ENCODE peak calls at places on chromosome 3, in nine cellular contexts. N is fibroblast of lung, G is upper lobe of left lung, P is mesenchymal stem cell, L is gastrocnemius medialis, K is upper lobe of right lung, V is mesendoderm, Q is breast epithelium, A is HCT116. Y is an unnamed sample.
A peak's percentile ranks its signal among the peaks of the same experiment; 100 is the strongest.

GRCh38 chr3:127741246-127741645 is 68.5 kb downstream of the ABTB1 start:
- DNase-seq in N (no peak), K (no peak), G (no peak), V (no peak), P (no peak), L (no peak), A (no peak), Q (no peak), Y (no peak)

GRCh38 chr3:64291956-64292355 is 66.7 kb upstream of the PRICKLE2 start:
- DNase-seq in V (no peak), G (no peak), L (peak; percentile 25), N (peak; percentile 76), K (no peak), A (no peak), Q (no peak), P (peak; percentile 76), Y (no peak)

GRCh38 chr3:50246517-50246954 is 10.5 kb downstream of the GNAI2 start:
- DNase-seq in N (peak; percentile 97), V (peak; percentile 95), P (peak; percentile 92), K (peak; percentile 74), Q (no peak), A (peak; percentile 81), G (peak; percentile 60), L (no peak), Y (peak; percentile 71)

GRCh38 chr3:29275309-29275708 is 5.6 kb upstream of the RBMS3 start:
- DNase-seq in N (peak; percentile 36), V (no peak), Q (no peak), K (no peak), P (no peak), A (no peak), L (peak; percentile 36), G (no peak), Y (no peak)

GRCh38 chr3:171831936-171832335 is 11.2 kb upstream of the TMEM212 start:
- DNase-seq in N (peak; percentile 45), A (no peak), P (no peak), G (no peak), V (no peak), L (no peak), Q (no peak), K (no peak), Y (no peak)

GRCh38 chr3:52019352-52020080 is 23.8 kb upstream of the RPL29 start:
- DNase-seq in V (no peak), K (peak; percentile 62), A (no peak), L (peak; percentile 98), P (no peak), Q (no peak), N (no peak), G (no peak), Y (no peak)

GRCh38 chr3:98628317-98628716 is 34.9 kb upstream of the CPOX start:
- DNase-seq in N (no peak), A (no peak), K (no peak), L (no peak), V (no peak), P (no peak), Q (no peak), G (no peak), Y (no peak)

GRCh38 chr3:153744884-153745283 is 376.3 kb upstream of the ARHGEF26 start:
- DNase-seq in L (no peak), P (peak; percentile 1), K (no peak), A (no peak), N (no peak), V (no peak), G (no peak), Q (no peak), Y (no peak)

GRCh38 chr3:184637705-184638104 is 74.2 kb downstream of the MAGEF1 start:
- DNase-seq in N (no peak), Q (no peak), K (no peak), V (no peak), L (no peak), A (no peak), P (peak; percentile 41), G (no peak), Y (no peak)

GRCh38 chr3:131224886-131225550 is 156.6 kb upstream of the NUDT16 start:
- DNase-seq in A (no peak), V (no peak), Q (no peak), G (no peak), K (no peak), P (peak; percentile 14), N (peak; percentile 60), L (no peak), Y (no peak)

GRCh38 chr3:152667267-152667666 is 167.7 kb upstream of the P2RY1 start:
- DNase-seq in Q (no peak), L (no peak), G (no peak), A (no peak), V (no peak), K (no peak), P (no peak), N (no peak), Y (no peak)

GRCh38 chr3:180466401-180467005 is 135.5 kb upstream of the TTC14 start:
- DNase-seq in P (no peak), A (no peak), N (peak; percentile 9), G (no peak), V (no peak), L (no peak), K (no peak), Q (no peak), Y (no peak)

DNA sequence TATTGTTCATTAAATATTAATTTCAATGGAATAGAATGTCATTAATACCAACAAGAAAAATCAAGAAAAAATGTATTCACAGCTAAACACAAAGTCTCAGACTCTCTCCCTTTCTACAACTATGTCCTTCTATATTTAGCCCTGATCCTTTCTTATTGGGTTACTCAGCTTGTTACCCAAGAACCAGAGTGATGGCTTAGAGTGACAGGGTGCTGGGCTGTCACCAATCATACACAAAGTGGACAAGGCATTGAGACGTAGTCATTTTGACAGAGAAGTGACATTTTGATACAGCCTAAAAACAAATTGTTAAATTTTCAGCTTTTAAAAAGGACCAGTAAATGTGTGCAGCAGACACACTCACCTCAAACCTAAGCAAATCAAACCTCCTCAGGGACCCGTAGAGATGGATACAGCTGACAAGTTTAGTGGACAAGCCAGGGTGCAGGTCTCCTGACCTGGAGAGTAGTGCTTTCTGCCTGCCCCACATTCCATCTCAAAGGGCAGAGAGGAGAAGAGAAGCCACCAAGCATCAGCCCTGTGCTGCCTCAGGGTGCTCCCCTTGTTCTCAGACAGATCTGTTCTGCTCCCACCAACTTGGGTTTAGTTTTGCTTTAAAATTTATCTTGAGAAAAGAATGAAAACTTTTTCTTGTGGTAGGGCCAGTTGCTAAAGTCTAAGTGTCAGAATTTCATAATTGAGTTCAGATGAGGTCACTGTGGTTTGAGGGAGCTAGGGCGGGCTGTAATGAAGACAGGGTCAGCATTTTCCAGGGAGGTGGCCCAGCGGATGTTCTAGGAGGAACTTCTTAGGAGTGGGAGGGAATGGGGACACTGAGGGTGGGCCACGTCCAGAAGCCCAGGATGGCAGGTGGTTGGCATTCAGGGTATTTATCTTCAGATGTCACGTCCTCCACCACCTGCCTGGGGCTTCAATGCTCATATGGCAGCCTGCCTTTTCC is 136.5 kb upstream of the TBL1XR1 start:
- DNase-seq in G (peak; percentile 63), A (no peak), K (no peak), Q (no peak), N (peak; percentile 29), P (peak; percentile 35), V (no peak), L (peak; percentile 54), Y (no peak)
- H3K27ac ChIP-seq in G (peak overlapping the region; percentile 2), A (no peak overlapping the region), K (no peak overlapping the region), Q (no peak overlapping the region), N (no peak overlapping the region), P (no peak overlapping the region), V (no peak overlapping the region), L (peak overlapping the region; percentile 73), Y (no peak overlapping the region)

GRCh38 chr3:124787490-124788195 is 57.4 kb downstream of the UMPS start:
- DNase-seq in A (no peak), P (peak; percentile 76), G (no peak), N (peak; percentile 76), V (no peak), Q (no peak), K (no peak), L (no peak), Y (no peak)

GRCh38 chr3:124786491-124787241 is 56.4 kb downstream of the UMPS start:
- DNase-seq in N (peak; percentile 67), K (no peak), V (no peak), L (no peak), A (peak; percentile 8), Q (no peak), P (peak; percentile 56), G (no peak), Y (no peak)

GRCh38 chr3:124783696-124784095 is 53.4 kb downstream of the UMPS start:
- DNase-seq in V (no peak), L (no peak), G (no peak), N (peak; percentile 40), A (no peak), Q (no peak), P (peak; percentile 90), K (peak; percentile 6), Y (no peak)

GRCh38 chr3:124784686-124785382 is 54.6 kb downstream of the UMPS start:
- DNase-seq in V (no peak), N (peak; percentile 81), P (no peak), Q (peak; percentile 56), G (no peak), L (no peak), K (peak; percentile 45), A (no peak), Y (no peak)

GRCh38 chr3:124785966-124786365 is 55.7 kb downstream of the UMPS start:
- DNase-seq in Q (no peak), A (no peak), G (no peak), K (no peak), L (no peak), P (peak; percentile 88), V (no peak), N (no peak), Y (no peak)
- H3K27ac ChIP-seq in Q (peak overlapping the region; percentile 60), A (no peak overlapping the region), G (no peak overlapping the region), K (no peak overlapping the region), L (peak overlapping the region; percentile 68), P (no peak overlapping the region), V (no peak overlapping the region), N (no peak overlapping the region), Y (no peak overlapping the region)

DNA sequence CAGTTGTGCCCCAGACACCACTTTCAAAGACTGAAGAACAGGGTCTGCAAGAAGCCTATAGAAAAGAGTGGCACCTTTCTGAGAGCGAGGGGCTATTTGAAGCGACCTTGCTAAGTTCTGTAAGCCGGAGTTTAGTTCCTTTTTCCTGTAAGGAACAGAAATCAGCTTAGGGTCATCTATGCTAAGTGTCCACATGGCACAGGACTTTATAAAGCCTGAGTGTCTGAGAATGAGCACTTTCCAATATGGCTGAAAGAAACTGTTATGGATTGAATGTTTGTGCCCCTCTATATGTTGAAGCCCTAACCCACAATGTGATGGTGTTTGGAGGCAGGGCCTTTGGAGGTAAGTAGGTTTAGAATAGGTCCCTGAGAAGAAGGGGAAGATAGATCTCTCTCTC is 4.0 kb upstream of the A4GNT start:
- DNase-seq in K (no peak), N (no peak), G (no peak), L (no peak), Q (no peak), A (no peak), V (no peak), P (no peak), Y (no peak)
- H3K27ac ChIP-seq in K (peak overlapping the region; percentile 53), N (no peak overlapping the region), G (peak overlapping the region; percentile 49), L (no peak overlapping the region), Q (no peak overlapping the region), A (no peak overlapping the region), V (no peak overlapping the region), P (no peak overlapping the region), Y (no peak overlapping the region)

GRCh38 chr3:14375192-14375591 is 27.2 kb upstream of the SLC6A6 start:
- DNase-seq in Q (no peak), A (no peak), P (no peak), N (no peak), L (no peak), V (no peak), K (no peak), G (no peak), Y (no peak)
- H3K27ac ChIP-seq in Q (peak overlapping the region; percentile 56), A (no peak overlapping the region), P (no peak overlapping the region), N (no peak overlapping the region), L (peak overlapping the region; percentile 91), V (no peak overlapping the region), K (no peak overlapping the region), G (no peak overlapping the region), Y (no peak overlapping the region)

Y was measured in effector memory CD4-positive, alpha-beta T cell.